ENCODE peak calls at places on chromosomes 2 and 18, in seven cellular contexts. H is BE2C, O is type B pancreatic cell, X is heart right ventricle, J is coronary artery, I is spleen, A is psoas muscle. R is an unnamed sample.

GRCh38 chr2:102001767-102002142 is 10.0 kb downstream of the IL1R2 start:
- DNase-seq in I (no peak), J (no peak), O (no peak), H (no peak), A (no peak), X (no peak), R (no peak)

GRCh38 chr2:59282374-59283057 is 1041.4 kb upstream of the FANCL start:
- DNase-seq in J (no peak), X (no peak), I (no peak), A (no peak), H (no peak), O (no peak), R (no peak)

GRCh38 chr2:100781009-100781325 is 39.0 kb upstream of the NPAS2 start:
- DNase-seq in X (no peak), H (no peak), J (no peak), O (no peak), I (no peak), A (no peak), R (no peak)

GRCh38 chr18:13680612-13681011 is 45.7 kb downstream of the FAM210A start:
- DNase-seq in I (no peak), X (no peak), J (no peak), H (peak), O (no peak), A (no peak), R (no peak)

GRCh38 chr2:38057651-38058410 is 18.1 kb downstream of the CYP1B1 start:
- DNase-seq in H (no peak), O (no peak), X (no peak), A (no peak), I (no peak), J (no peak), R (no peak)

GRCh38 chr2:26011990-26012856 is 21.7 kb upstream of the RAB10 start:
- DNase-seq in H (peak), X (peak), I (no peak), A (peak), J (no peak), O (no peak), R (no peak)

GRCh38 chr18:3340015-3340681 is 78.2 kb downstream of the MYL12B start:
- DNase-seq in J (no peak), I (no peak), H (no peak), O (no peak), A (no peak), X (no peak), R (no peak)

GRCh38 chr2:111972955-111973565 is 74.7 kb downstream of the MERTK start:
- DNase-seq in X (no peak), H (no peak), I (no peak), J (peak), O (no peak), A (no peak), R (peak)

GRCh38 chr2:227497158-227497557 is 25.2 kb downstream of the AGFG1 start:
- DNase-seq in X (no peak), A (no peak), O (no peak), I (no peak), H (no peak), J (no peak), R (no peak)

GRCh38 chr2:215830313-215830712 is 183.0 kb downstream of the MREG start:
- DNase-seq in X (no peak), I (no peak), O (no peak), H (no peak), A (peak), J (no peak), R (no peak)
- TF ChIP-seq CTCF in X (no peak), I (no peak), O (no peak), H (no peak), A (no peak), J (no peak), R (no peak)

GRCh38 chr2:152342259-152343046 is 7.5 kb downstream of the FMNL2 start:
- DNase-seq in O (no peak), A (no peak), J (no peak), X (no peak), I (no peak), H (no peak), R (no peak)

GRCh38 chr2:152348388-152348787 is 13.4 kb downstream of the FMNL2 start:
- DNase-seq in X (no peak), A (no peak), H (no peak), O (no peak), I (no peak), J (no peak), R (no peak)

GRCh38 chr2:152347076-152347475 is 12.1 kb downstream of the FMNL2 start:
- DNase-seq in I (no peak), J (no peak), A (no peak), X (no peak), O (no peak), H (no peak), R (no peak)

GRCh38 chr2:152343426-152343825 is 8.5 kb downstream of the FMNL2 start:
- DNase-seq in X (no peak), A (no peak), I (no peak), O (no peak), J (no peak), H (no peak), R (no peak)

DNA sequence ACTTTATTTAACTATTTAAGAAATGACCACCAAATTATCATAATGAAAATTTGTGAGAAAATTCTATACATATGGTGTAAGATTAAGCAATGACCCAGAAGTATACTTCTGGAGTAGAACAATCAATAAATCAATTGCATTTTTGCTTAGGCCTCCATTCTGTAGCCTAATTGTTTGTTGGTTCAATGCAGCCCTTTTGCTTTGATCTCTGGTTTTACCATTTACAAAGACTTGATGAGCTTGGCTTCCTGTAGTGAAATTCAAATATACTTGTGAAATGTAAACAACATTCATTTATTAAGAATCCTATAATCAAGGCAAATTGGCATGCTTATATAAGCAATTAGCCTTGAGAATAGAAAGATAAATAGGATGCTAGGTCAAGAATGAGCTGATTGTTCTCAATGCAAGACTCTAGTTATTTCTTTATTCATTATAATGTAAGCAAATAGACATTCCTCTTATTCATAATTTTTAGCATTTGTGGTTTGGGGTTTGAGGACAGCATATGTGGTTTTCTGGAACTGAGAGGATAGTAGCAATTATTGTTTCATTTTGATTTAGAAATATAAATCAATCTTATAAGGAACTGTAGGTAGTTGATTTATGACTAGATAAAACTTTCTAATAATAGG is 9.7 kb downstream of the FMNL2 start:
- DNase-seq in J (no peak), O (no peak), H (no peak), I (no peak), A (no peak), X (no peak), R (no peak)
- TF ChIP-seq CTCF in J (no peak), O (no peak), H (no peak), I (no peak), A (no peak), X (no peak), R (no peak)

GRCh38 chr2:28404086-28404485 is 11.4 kb downstream of the FOSL2 start:
- DNase-seq in X (no peak), I (no peak), A (no peak), H (no peak), O (no peak), J (no peak), R (no peak)
- TF ChIP-seq CTCF in X (no peak), I (no peak), A (no peak), H (no peak), O (no peak), J (no peak), R (no peak)

DNA sequence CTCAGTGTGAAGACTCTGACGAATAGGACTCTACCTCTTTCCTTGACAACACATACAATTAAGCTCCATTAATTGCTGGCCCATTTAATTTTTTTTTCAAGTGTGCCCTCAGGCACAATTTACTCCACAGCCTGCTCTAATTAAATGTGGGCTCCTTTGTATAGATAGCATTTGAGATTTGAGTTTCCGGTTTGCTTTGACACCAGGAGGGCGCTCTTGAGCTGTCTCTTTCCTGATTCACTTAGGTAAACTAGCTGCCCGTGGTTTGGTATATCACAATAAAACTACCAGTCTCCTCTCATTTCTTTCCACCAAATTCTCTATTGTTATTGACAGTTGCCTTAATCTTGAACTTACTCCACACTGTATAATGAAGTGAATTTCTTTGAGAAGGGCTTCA is 666.0 kb downstream of the DSC3 start:
- DNase-seq in H (no peak), O (no peak), A (no peak), I (no peak), J (no peak), X (no peak), R (no peak)
- TF ChIP-seq CTCF in H (no peak), O (peak), A (no peak), I (no peak), J (no peak), X (no peak), R (no peak)

DNA sequence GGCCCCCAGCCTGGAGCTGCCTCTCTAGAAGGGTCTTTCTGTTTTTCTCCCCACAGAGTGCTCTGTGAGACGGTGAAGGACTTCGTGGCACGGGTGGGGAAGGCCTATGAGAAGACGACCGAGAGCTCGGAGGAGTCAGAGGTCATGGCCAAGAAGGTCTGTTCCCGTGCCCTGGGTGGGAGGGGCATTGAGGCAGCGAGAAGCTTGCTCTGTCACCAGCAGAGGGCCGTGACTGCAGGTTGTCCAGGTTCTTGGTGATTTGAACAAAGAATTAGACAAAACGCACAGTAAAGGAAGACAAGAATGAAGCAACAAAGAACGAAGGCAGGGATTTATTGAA is 93.9 kb downstream of the DGKD start:
- DNase-seq in H (no peak), A (peak), I (peak), O (no peak), J (no peak), X (no peak), R (no peak)
- TF ChIP-seq CTCF in H (peak), A (peak), I (no peak), O (peak), J (no peak), X (no peak), R (peak)

GRCh38 chr2:207504513-207505171 is 25.1 kb upstream of the CREB1 start:
- DNase-seq in J (no peak), I (no peak), H (no peak), A (no peak), O (no peak), X (peak), R (no peak)
- TF ChIP-seq CTCF in J (no peak), I (no peak), H (no peak), A (no peak), O (no peak), X (no peak), R (no peak)

DNA sequence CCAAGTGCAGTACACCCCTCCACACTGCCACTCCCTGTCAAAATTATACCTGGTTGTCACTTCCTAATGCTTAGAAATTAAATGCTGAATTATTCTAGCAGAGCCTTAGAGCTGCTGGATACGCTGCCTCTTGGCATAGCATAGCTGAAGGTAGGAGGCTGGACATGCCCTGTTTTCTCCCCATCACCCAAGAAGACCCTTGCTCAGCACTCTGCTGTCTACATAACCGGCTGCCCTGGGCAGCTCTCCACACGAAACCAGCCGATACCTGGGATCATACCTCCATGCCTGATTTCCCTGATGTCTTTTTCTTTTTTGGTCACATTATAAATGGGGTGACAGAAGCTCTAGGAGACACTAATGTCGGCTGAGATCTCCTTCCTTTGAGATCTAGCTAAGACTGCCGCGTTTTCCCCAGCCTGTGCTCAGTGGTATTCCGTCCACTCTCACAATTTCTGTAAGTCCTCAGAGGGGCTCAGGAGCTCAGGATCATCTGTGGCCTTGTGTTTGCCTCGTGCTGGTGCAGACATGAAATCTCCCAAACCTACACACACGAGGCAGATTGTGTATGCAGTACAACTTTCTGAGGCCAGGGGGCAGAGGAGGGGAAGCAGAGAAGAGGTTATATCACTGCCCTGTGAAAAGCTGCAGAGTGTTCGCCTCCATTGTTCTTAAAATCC is 13.5 kb upstream of the ZAP70 start:
- DNase-seq in H (peak), I (no peak), A (no peak), X (no peak), O (peak), J (no peak), R (no peak)
- TF ChIP-seq CTCF in H (peak), I (peak), A (peak), X (peak), O (peak), J (peak), R (peak)

DNA sequence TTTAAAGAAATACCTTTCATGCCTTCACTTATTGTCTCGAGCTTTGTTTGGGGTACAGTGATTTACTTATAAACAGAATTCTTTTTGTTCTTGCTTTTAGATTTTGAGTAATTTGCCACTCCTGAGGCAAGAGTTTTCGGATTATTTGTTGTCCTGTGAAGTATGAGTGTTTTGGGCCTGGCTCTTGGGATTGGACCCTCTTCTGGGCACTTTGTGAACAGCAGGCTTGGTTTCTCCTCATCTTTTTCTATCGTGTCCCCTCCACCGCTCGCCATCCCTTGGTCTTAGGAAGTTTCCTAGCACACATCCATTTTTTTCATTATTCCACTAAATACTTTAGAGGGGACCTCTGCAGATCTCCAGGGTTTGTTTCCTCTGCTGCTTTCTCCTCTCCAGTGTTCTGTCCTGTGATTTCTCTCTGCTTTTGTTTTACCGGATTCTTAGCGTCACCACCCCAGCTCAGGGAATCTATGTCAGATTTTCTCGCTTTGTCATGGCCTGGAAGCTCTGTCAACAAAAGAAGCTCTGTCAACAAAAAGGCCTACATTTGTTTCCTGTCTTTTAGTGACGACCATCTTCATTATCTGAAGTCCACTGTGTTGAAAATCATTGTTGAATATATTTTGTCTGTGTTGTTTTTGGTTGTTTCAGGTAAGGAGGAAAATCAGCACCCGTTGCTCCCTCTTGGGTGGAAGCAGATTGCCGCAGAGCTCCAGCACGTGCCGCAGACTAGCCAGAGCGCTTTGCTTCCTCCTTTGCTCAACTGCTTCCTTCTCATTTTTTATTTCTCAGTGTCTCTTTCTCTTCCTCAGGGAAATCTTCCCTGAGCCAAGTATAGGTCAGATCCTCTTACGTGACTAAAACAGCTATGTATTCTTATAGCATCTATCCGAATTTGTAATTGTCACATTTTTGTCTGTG is 27.8 kb downstream of the ANKRD62 start:
- DNase-seq in O (no peak), J (no peak), H (no peak), A (no peak), I (no peak), X (no peak), R (no peak)
- TF ChIP-seq CTCF in O (peak), J (no peak), H (peak), A (peak), I (no peak), X (no peak), R (peak)

GRCh38 chr2:189702071-189702470 is 27.6 kb downstream of the ANKAR start:
- DNase-seq in J (no peak), X (no peak), O (no peak), H (no peak), I (no peak), A (no peak), R (no peak)
- TF ChIP-seq CTCF in J (no peak), X (no peak), O (peak), H (peak), I (no peak), A (no peak), R (no peak)

R was measured in GM06990.